ENCODE peak calls at places on chromosomes 2 and 18, in six cellular contexts. A is Right ventricle myocardium inferior; D is CD4-positive, alpha-beta memory T cell; B is NCI-H1105 treated with DMSO at 0.1 percent for 48 hours; Q is fibroblast of villous mesenchyme; N is cerebellar cortex. M is an unnamed sample.

GRCh38 chr2:53939656-53940055 is 31.1 kb downstream of the PSME4 start:
- DNase-seq in B (no peak), A (no peak), D (no peak), N (no peak), Q (peak), M (no peak)

GRCh38 chr2:121697108-121697631 is 39.5 kb downstream of the NIFK start:
- DNase-seq in N (no peak), Q (no peak), D (no peak), A (no peak), B (no peak), M (no peak)

GRCh38 chr2:147008481-147008880 is 836.3 kb upstream of the ACVR2A start:
- DNase-seq in A (no peak), N (no peak), D (no peak), B (no peak), Q (no peak), M (no peak)

GRCh38 chr2:202577250-202578183 is 57.3 kb upstream of the FAM117B start:
- DNase-seq in Q (no peak), A (no peak), D (no peak), B (peak), N (no peak), M (no peak)

GRCh38 chr2:71067567-71068217 is 756 bp upstream of the NAGK start:
- DNase-seq in B (no peak), Q (no peak), A (no peak), N (no peak), D (no peak), M (peak)

GRCh38 chr18:76658627-76659026 is 163.6 kb upstream of the ZNF516 start:
- DNase-seq in D (no peak), Q (no peak), N (peak), B (no peak), A (no peak), M (no peak)

GRCh38 chr2:263774-264492 is at the start of gene SH3YL1:
- DNase-seq in B (peak), D (peak), Q (peak), N (no peak), A (peak), M (peak)

GRCh38 chr2:226652388-226652787 is 147.2 kb downstream of the IRS1 start:
- DNase-seq in B (no peak), D (no peak), Q (peak), A (no peak), N (no peak), M (no peak)

GRCh38 chr2:67752964-67753363 is 309.8 kb downstream of the C1D start:
- DNase-seq in D (no peak), N (no peak), Q (peak), A (no peak), B (no peak), M (no peak)

GRCh38 chr18:3525870-3526420 is 76.0 kb downstream of the TGIF1 start:
- DNase-seq in N (peak), Q (no peak), B (no peak), D (peak), A (no peak), M (no peak)

GRCh38 chr2:237440819-237441281 is 26.9 kb upstream of the COL6A3 start:
- DNase-seq in B (no peak), N (no peak), D (no peak), A (no peak), Q (no peak), M (no peak)

GRCh38 chr18:54983041-54983686 is 23.9 kb upstream of the CCDC68 start:
- DNase-seq in B (peak), Q (peak), A (no peak), N (peak), D (peak), M (no peak)

GRCh38 chr2:126894585-126895182 is 4.0 kb upstream of the TEX51 start:
- DNase-seq in B (no peak), D (no peak), A (no peak), Q (no peak), N (no peak), M (no peak)

GRCh38 chr2:233692648-233693047 is at the start of gene UGT1A6:
- DNase-seq in B (no peak), D (no peak), A (no peak), Q (no peak), N (no peak), M (no peak)

GRCh38 chr18:45637546-45638327 is 22.5 kb downstream of the SLC14A2 start:
- DNase-seq in D (no peak), Q (no peak), N (no peak), B (no peak), A (no peak), M (peak)

M was measured in kidney.